ENCODE peak calls at places on chromosomes 3 and 15, in nine cellular contexts. One of them, this sample, is unnamed.

GRCh38 chr3:194952882-194953281 is 267.2 kb downstream of the FAM43A start:
- DNase-seq in fibroblast of mammary gland: no peak
- DNase-seq in colonic mucosa: no peak
- DNase-seq in heart left ventricle: no peak
- DNase-seq in GM12865: no peak
- DNase-seq in PC-9: no peak
- DNase-seq in fibroblast of the aortic adventitia: no peak
- DNase-seq in epithelial cell of esophagus: no peak
- DNase-seq in upper lobe of right lung: no peak
- DNase-seq in this sample: no peak

GRCh38 chr3:65356331-65357286 is 668.8 kb upstream of the ADAMTS9 start:
- DNase-seq in fibroblast of mammary gland: no peak
- DNase-seq in colonic mucosa: no peak
- DNase-seq in heart left ventricle: no peak
- DNase-seq in GM12865: no peak
- DNase-seq in PC-9: no peak
- DNase-seq in fibroblast of the aortic adventitia: no peak
- DNase-seq in epithelial cell of esophagus: no peak
- DNase-seq in upper lobe of right lung: peak; percentile 64
- DNase-seq in this sample: no peak

GRCh38 chr15:42046597-42046996 is 25.8 kb upstream of the PLA2G4E start:
- DNase-seq in fibroblast of mammary gland: no peak
- DNase-seq in colonic mucosa: no peak
- DNase-seq in heart left ventricle: no peak
- DNase-seq in GM12865: no peak
- DNase-seq in PC-9: peak; percentile 35
- DNase-seq in fibroblast of the aortic adventitia: no peak
- DNase-seq in epithelial cell of esophagus: no peak
- DNase-seq in upper lobe of right lung: no peak
- DNase-seq in this sample: no peak

GRCh38 chr3:38205472-38205805 is 40.1 kb downstream of the OXSR1 start:
- DNase-seq in fibroblast of mammary gland: no peak
- DNase-seq in colonic mucosa: no peak
- DNase-seq in heart left ventricle: no peak
- DNase-seq in GM12865: peak; percentile 15
- DNase-seq in PC-9: no peak
- DNase-seq in fibroblast of the aortic adventitia: no peak
- DNase-seq in epithelial cell of esophagus: no peak
- DNase-seq in upper lobe of right lung: no peak
- DNase-seq in this sample: no peak

GRCh38 chr3:24704496-24704895 is 209.8 kb upstream of the THRB start:
- DNase-seq in fibroblast of mammary gland: peak; percentile 64
- DNase-seq in colonic mucosa: no peak
- DNase-seq in heart left ventricle: no peak
- DNase-seq in GM12865: no peak
- DNase-seq in PC-9: peak; percentile 7
- DNase-seq in fibroblast of the aortic adventitia: peak; percentile 50
- DNase-seq in epithelial cell of esophagus: peak; percentile 90
- DNase-seq in upper lobe of right lung: no peak
- DNase-seq in this sample: no peak

GRCh38 chr3:115784739-115785571 is 161.6 kb downstream of the GAP43 start:
- DNase-seq in fibroblast of mammary gland: peak; percentile 94
- DNase-seq in colonic mucosa: no peak
- DNase-seq in heart left ventricle: peak; percentile 39
- DNase-seq in GM12865: peak; percentile 4
- DNase-seq in PC-9: no peak
- DNase-seq in fibroblast of the aortic adventitia: peak; percentile 75
- DNase-seq in epithelial cell of esophagus: peak; percentile 88
- DNase-seq in upper lobe of right lung: no peak
- DNase-seq in this sample: peak; percentile 95

GRCh38 chr15:31278544-31279220 is 48.0 kb upstream of the KLF13 start:
- DNase-seq in fibroblast of mammary gland: no peak
- DNase-seq in colonic mucosa: peak; percentile 16
- DNase-seq in heart left ventricle: no peak
- DNase-seq in GM12865: no peak
- DNase-seq in PC-9: no peak
- DNase-seq in fibroblast of the aortic adventitia: no peak
- DNase-seq in epithelial cell of esophagus: no peak
- DNase-seq in upper lobe of right lung: peak; percentile 57
- DNase-seq in this sample: no peak

GRCh38 chr15:86558678-86559077 is 479.0 kb downstream of the AGBL1 start:
- DNase-seq in fibroblast of mammary gland: no peak
- DNase-seq in colonic mucosa: no peak
- DNase-seq in heart left ventricle: no peak
- DNase-seq in GM12865: no peak
- DNase-seq in PC-9: no peak
- DNase-seq in fibroblast of the aortic adventitia: no peak
- DNase-seq in epithelial cell of esophagus: no peak
- DNase-seq in upper lobe of right lung: no peak
- DNase-seq in this sample: no peak

GRCh38 chr15:64503197-64503596 is 42.8 kb downstream of the ZNF609 start:
- DNase-seq in fibroblast of mammary gland: peak; percentile 44
- DNase-seq in colonic mucosa: no peak
- DNase-seq in heart left ventricle: no peak
- DNase-seq in GM12865: no peak
- DNase-seq in PC-9: no peak
- DNase-seq in fibroblast of the aortic adventitia: peak; percentile 22
- DNase-seq in epithelial cell of esophagus: no peak
- DNase-seq in upper lobe of right lung: no peak
- DNase-seq in this sample: no peak

GRCh38 chr3:55167586-55168317 is 239.9 kb upstream of the LRTM1 start:
- DNase-seq in fibroblast of mammary gland: peak; percentile 94
- DNase-seq in colonic mucosa: no peak
- DNase-seq in heart left ventricle: no peak
- DNase-seq in GM12865: no peak
- DNase-seq in PC-9: no peak
- DNase-seq in fibroblast of the aortic adventitia: peak; percentile 60
- DNase-seq in epithelial cell of esophagus: no peak
- DNase-seq in upper lobe of right lung: no peak
- DNase-seq in this sample: peak; percentile 76

GRCh38 chr3:47512416-47513124 is 942 bp downstream of the ELP6 start:
- DNase-seq in fibroblast of mammary gland: peak; percentile 25
- DNase-seq in colonic mucosa: peak; percentile 42
- DNase-seq in heart left ventricle: no peak
- DNase-seq in GM12865: peak; percentile 43
- DNase-seq in PC-9: no peak
- DNase-seq in fibroblast of the aortic adventitia: peak; percentile 25
- DNase-seq in epithelial cell of esophagus: peak; percentile 27
- DNase-seq in upper lobe of right lung: peak; percentile 70
- DNase-seq in this sample: no peak

GRCh38 chr3:47513125-47513929 is at the start of gene ELP6:
- DNase-seq in fibroblast of mammary gland: peak; percentile 94
- DNase-seq in colonic mucosa: peak; percentile 96
- DNase-seq in heart left ventricle: peak; percentile 98
- DNase-seq in GM12865: peak; percentile 98
- DNase-seq in PC-9: peak; percentile 96
- DNase-seq in fibroblast of the aortic adventitia: peak; percentile 94
- DNase-seq in epithelial cell of esophagus: peak; percentile 96
- DNase-seq in upper lobe of right lung: peak; percentile 98
- DNase-seq in this sample: peak; percentile 86

GRCh38 chr3:47515100-47515499 is 1.6 kb upstream of the ELP6 start:
- DNase-seq in fibroblast of mammary gland: no peak
- DNase-seq in colonic mucosa: no peak
- DNase-seq in heart left ventricle: no peak
- DNase-seq in GM12865: no peak
- DNase-seq in PC-9: no peak
- DNase-seq in fibroblast of the aortic adventitia: no peak
- DNase-seq in epithelial cell of esophagus: no peak
- DNase-seq in upper lobe of right lung: no peak
- DNase-seq in this sample: no peak

GRCh38 chr3:47517937-47518336 is 4.4 kb upstream of the ELP6 start:
- DNase-seq in fibroblast of mammary gland: no peak
- DNase-seq in colonic mucosa: no peak
- DNase-seq in heart left ventricle: no peak
- DNase-seq in GM12865: no peak
- DNase-seq in PC-9: no peak
- DNase-seq in fibroblast of the aortic adventitia: no peak
- DNase-seq in epithelial cell of esophagus: no peak
- DNase-seq in upper lobe of right lung: no peak
- DNase-seq in this sample: no peak

GRCh38 chr3:47515864-47516319 is 2.4 kb upstream of the ELP6 start:
- DNase-seq in fibroblast of mammary gland: no peak
- DNase-seq in colonic mucosa: no peak
- DNase-seq in heart left ventricle: no peak
- DNase-seq in GM12865: no peak
- DNase-seq in PC-9: no peak
- DNase-seq in fibroblast of the aortic adventitia: no peak
- DNase-seq in epithelial cell of esophagus: no peak
- DNase-seq in upper lobe of right lung: no peak
- DNase-seq in this sample: no peak
- H3K4me3 ChIP-seq in fibroblast of mammary gland: no peak overlapping the region
- H3K4me3 ChIP-seq in colonic mucosa: no peak overlapping the region
- H3K4me3 ChIP-seq in heart left ventricle: no peak overlapping the region
- H3K4me3 ChIP-seq in GM12865: no peak overlapping the region
- H3K4me3 ChIP-seq in PC-9: no peak overlapping the region
- H3K4me3 ChIP-seq in fibroblast of the aortic adventitia: no peak overlapping the region
- H3K4me3 ChIP-seq in epithelial cell of esophagus: no peak overlapping the region
- H3K4me3 ChIP-seq in upper lobe of right lung: no peak overlapping the region
- H3K4me3 ChIP-seq in this sample: no peak overlapping the region

GRCh38 chr3:9178697-9179096 is 70.7 kb downstream of the SRGAP3 start:
- DNase-seq in fibroblast of mammary gland: no peak
- DNase-seq in colonic mucosa: no peak
- DNase-seq in heart left ventricle: no peak
- DNase-seq in GM12865: no peak
- DNase-seq in PC-9: no peak
- DNase-seq in fibroblast of the aortic adventitia: no peak
- DNase-seq in epithelial cell of esophagus: no peak
- DNase-seq in upper lobe of right lung: no peak
- DNase-seq in this sample: no peak

GRCh38 chr3:9183011-9183410 is 66.4 kb downstream of the SRGAP3 start:
- DNase-seq in fibroblast of mammary gland: no peak
- DNase-seq in colonic mucosa: no peak
- DNase-seq in heart left ventricle: no peak
- DNase-seq in GM12865: no peak
- DNase-seq in PC-9: no peak
- DNase-seq in fibroblast of the aortic adventitia: no peak
- DNase-seq in epithelial cell of esophagus: no peak
- DNase-seq in upper lobe of right lung: no peak
- DNase-seq in this sample: no peak

GRCh38 chr3:9183811-9184463 is 65.5 kb downstream of the SRGAP3 start:
- DNase-seq in fibroblast of mammary gland: no peak
- DNase-seq in colonic mucosa: no peak
- DNase-seq in heart left ventricle: no peak
- DNase-seq in GM12865: no peak
- DNase-seq in PC-9: no peak
- DNase-seq in fibroblast of the aortic adventitia: no peak
- DNase-seq in epithelial cell of esophagus: peak; percentile 24
- DNase-seq in upper lobe of right lung: no peak
- DNase-seq in this sample: no peak

GRCh38 chr3:9179826-9180763 is 69.4 kb downstream of the SRGAP3 start:
- DNase-seq in fibroblast of mammary gland: no peak
- DNase-seq in colonic mucosa: no peak
- DNase-seq in heart left ventricle: no peak
- DNase-seq in GM12865: peak; percentile 49
- DNase-seq in PC-9: no peak
- DNase-seq in fibroblast of the aortic adventitia: no peak
- DNase-seq in epithelial cell of esophagus: no peak
- DNase-seq in upper lobe of right lung: no peak
- DNase-seq in this sample: no peak

GRCh38 chr3:9180764-9181117 is 68.7 kb downstream of the SRGAP3 start:
- DNase-seq in fibroblast of mammary gland: no peak
- DNase-seq in colonic mucosa: no peak
- DNase-seq in heart left ventricle: no peak
- DNase-seq in GM12865: peak; percentile 24
- DNase-seq in PC-9: no peak
- DNase-seq in fibroblast of the aortic adventitia: no peak
- DNase-seq in epithelial cell of esophagus: no peak
- DNase-seq in upper lobe of right lung: no peak
- DNase-seq in this sample: no peak
- TF ChIP-seq CTCF in fibroblast of mammary gland: no peak
- TF ChIP-seq CTCF in colonic mucosa: no peak
- TF ChIP-seq CTCF in heart left ventricle: no peak
- TF ChIP-seq CTCF in GM12865: no peak
- TF ChIP-seq CTCF in PC-9: no peak
- TF ChIP-seq CTCF in fibroblast of the aortic adventitia: no peak
- TF ChIP-seq CTCF in epithelial cell of esophagus: no peak
- TF ChIP-seq CTCF in upper lobe of right lung: no peak
- TF ChIP-seq CTCF in this sample: no peak

DNA sequence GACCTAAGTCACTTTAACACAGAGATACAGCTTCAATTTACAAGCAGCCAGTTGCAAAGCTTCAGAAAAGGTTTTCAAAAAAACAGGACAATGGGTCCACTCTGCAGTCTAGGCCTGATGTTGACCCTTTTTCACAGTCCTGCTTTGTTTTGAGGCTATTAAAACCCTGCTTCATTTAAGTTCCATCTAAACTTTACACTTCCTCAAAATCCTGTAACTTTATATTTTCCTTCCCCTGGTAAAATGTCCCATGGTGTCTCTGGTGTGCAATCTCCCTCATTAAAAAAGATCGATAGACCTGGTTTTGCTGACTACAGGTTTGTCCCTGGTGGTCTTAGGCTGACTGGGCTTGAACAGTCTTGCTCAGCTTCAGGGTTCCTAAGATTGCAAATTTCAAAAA is 5.1 kb upstream of the RPL14 start:
- DNase-seq in fibroblast of mammary gland: no peak
- DNase-seq in colonic mucosa: no peak
- DNase-seq in heart left ventricle: no peak
- DNase-seq in GM12865: no peak
- DNase-seq in PC-9: no peak
- DNase-seq in fibroblast of the aortic adventitia: no peak
- DNase-seq in epithelial cell of esophagus: no peak
- DNase-seq in upper lobe of right lung: no peak
- DNase-seq in this sample: no peak
- H3K4me3 ChIP-seq in fibroblast of mammary gland: no peak overlapping the region
- H3K4me3 ChIP-seq in colonic mucosa: peak overlapping the region; percentile 58
- H3K4me3 ChIP-seq in heart left ventricle: peak overlapping the region; percentile 72
- H3K4me3 ChIP-seq in GM12865: peak overlapping the region; percentile 73
- H3K4me3 ChIP-seq in PC-9: peak overlapping the region; percentile 59
- H3K4me3 ChIP-seq in fibroblast of the aortic adventitia: peak overlapping the region; percentile 92
- H3K4me3 ChIP-seq in epithelial cell of esophagus: peak overlapping the region; percentile 80
- H3K4me3 ChIP-seq in upper lobe of right lung: peak overlapping the region; percentile 69
- H3K4me3 ChIP-seq in this sample: peak overlapping the region; percentile 67

GRCh38 chr3:133466531-133467386 is 66.9 kb downstream of the BFSP2 start:
- DNase-seq in fibroblast of mammary gland: no peak
- DNase-seq in colonic mucosa: no peak
- DNase-seq in heart left ventricle: no peak
- DNase-seq in GM12865: peak; percentile 79
- DNase-seq in PC-9: no peak
- DNase-seq in fibroblast of the aortic adventitia: no peak
- DNase-seq in epithelial cell of esophagus: no peak
- DNase-seq in upper lobe of right lung: no peak
- DNase-seq in this sample: no peak

GRCh38 chr3:133461291-133461690 is 61.4 kb downstream of the BFSP2 start:
- DNase-seq in fibroblast of mammary gland: no peak
- DNase-seq in colonic mucosa: no peak
- DNase-seq in heart left ventricle: no peak
- DNase-seq in GM12865: no peak
- DNase-seq in PC-9: peak; percentile 51
- DNase-seq in fibroblast of the aortic adventitia: no peak
- DNase-seq in epithelial cell of esophagus: peak; percentile 69
- DNase-seq in upper lobe of right lung: no peak
- DNase-seq in this sample: no peak

GRCh38 chr3:133467780-133468179 is 67.9 kb downstream of the BFSP2 start:
- DNase-seq in fibroblast of mammary gland: no peak
- DNase-seq in colonic mucosa: no peak
- DNase-seq in heart left ventricle: no peak
- DNase-seq in GM12865: no peak
- DNase-seq in PC-9: no peak
- DNase-seq in fibroblast of the aortic adventitia: no peak
- DNase-seq in epithelial cell of esophagus: no peak
- DNase-seq in upper lobe of right lung: no peak
- DNase-seq in this sample: no peak

GRCh38 chr3:133463441-133463860 is 63.6 kb downstream of the BFSP2 start:
- DNase-seq in fibroblast of mammary gland: no peak
- DNase-seq in colonic mucosa: peak; percentile 43
- DNase-seq in heart left ventricle: no peak
- DNase-seq in GM12865: no peak
- DNase-seq in PC-9: peak; percentile 70
- DNase-seq in fibroblast of the aortic adventitia: no peak
- DNase-seq in epithelial cell of esophagus: no peak
- DNase-seq in upper lobe of right lung: no peak
- DNase-seq in this sample: no peak

GRCh38 chr3:133464573-133464972 is 64.7 kb downstream of the BFSP2 start:
- DNase-seq in fibroblast of mammary gland: peak; percentile 44
- DNase-seq in colonic mucosa: no peak
- DNase-seq in heart left ventricle: no peak
- DNase-seq in GM12865: peak; percentile 59
- DNase-seq in PC-9: no peak
- DNase-seq in fibroblast of the aortic adventitia: peak; percentile 64
- DNase-seq in epithelial cell of esophagus: peak; percentile 30
- DNase-seq in upper lobe of right lung: no peak
- DNase-seq in this sample: no peak
- TF ChIP-seq CTCF in fibroblast of mammary gland: peak; percentile 37
- TF ChIP-seq CTCF in colonic mucosa: no peak
- TF ChIP-seq CTCF in heart left ventricle: no peak
- TF ChIP-seq CTCF in GM12865: peak; percentile 23
- TF ChIP-seq CTCF in PC-9: peak; percentile 42
- TF ChIP-seq CTCF in fibroblast of the aortic adventitia: peak; percentile 57
- TF ChIP-seq CTCF in epithelial cell of esophagus: peak; percentile 46
- TF ChIP-seq CTCF in upper lobe of right lung: peak; percentile 18
- TF ChIP-seq CTCF in this sample: peak; percentile 36

This sample was measured in HFF-Myc.